ENCODE peak calls at places on chromosomes 16 and 17, in seven cellular contexts. One of them, this sample, is unnamed.

GRCh38 chr17:76709077-76709950 is 1.5 kb downstream of the MXRA7 start:
- DNase-seq in upper lobe of right lung: peak
- DNase-seq in GM04504: peak
- DNase-seq in stomach: peak
- DNase-seq in stimulated activated CD8-positive, alpha-beta memory T cell treated with anti-CD3 and anti-CD28 coated beads, Interleukin-4, amount 100 ng/mL, for 24 hours: no peak
- DNase-seq in activated T-cell treated with anti-CD3 and anti-CD28 coated beads, Interleukin-2, amount 50 U/mL, for 72 hours: no peak
- DNase-seq in CD8-positive, alpha-beta memory T cell: no peak
- DNase-seq in this sample: peak

GRCh38 chr17:66508896-66509843 is 206.8 kb downstream of the PRKCA start:
- DNase-seq in upper lobe of right lung: peak
- DNase-seq in GM04504: peak
- DNase-seq in stomach: peak
- DNase-seq in stimulated activated CD8-positive, alpha-beta memory T cell treated with anti-CD3 and anti-CD28 coated beads, Interleukin-4, amount 100 ng/mL, for 24 hours: peak
- DNase-seq in activated T-cell treated with anti-CD3 and anti-CD28 coated beads, Interleukin-2, amount 50 U/mL, for 72 hours: peak
- DNase-seq in CD8-positive, alpha-beta memory T cell: no peak
- DNase-seq in this sample: no peak

GRCh38 chr16:81823111-81823510 is 44.0 kb downstream of the PLCG2 start:
- DNase-seq in upper lobe of right lung: no peak
- DNase-seq in GM04504: no peak
- DNase-seq in stomach: peak
- DNase-seq in stimulated activated CD8-positive, alpha-beta memory T cell treated with anti-CD3 and anti-CD28 coated beads, Interleukin-4, amount 100 ng/mL, for 24 hours: no peak
- DNase-seq in activated T-cell treated with anti-CD3 and anti-CD28 coated beads, Interleukin-2, amount 50 U/mL, for 72 hours: no peak
- DNase-seq in CD8-positive, alpha-beta memory T cell: no peak
- DNase-seq in this sample: no peak

GRCh38 chr17:34389343-34389742 is 26.3 kb upstream of the CCL1 start:
- DNase-seq in upper lobe of right lung: no peak
- DNase-seq in GM04504: no peak
- DNase-seq in stomach: no peak
- DNase-seq in stimulated activated CD8-positive, alpha-beta memory T cell treated with anti-CD3 and anti-CD28 coated beads, Interleukin-4, amount 100 ng/mL, for 24 hours: no peak
- DNase-seq in activated T-cell treated with anti-CD3 and anti-CD28 coated beads, Interleukin-2, amount 50 U/mL, for 72 hours: peak
- DNase-seq in CD8-positive, alpha-beta memory T cell: no peak
- DNase-seq in this sample: no peak

GRCh38 chr16:13390986-13391305 is 489.5 kb downstream of the SHISA9 start:
- DNase-seq in upper lobe of right lung: no peak
- DNase-seq in GM04504: no peak
- DNase-seq in stomach: no peak
- DNase-seq in stimulated activated CD8-positive, alpha-beta memory T cell treated with anti-CD3 and anti-CD28 coated beads, Interleukin-4, amount 100 ng/mL, for 24 hours: no peak
- DNase-seq in activated T-cell treated with anti-CD3 and anti-CD28 coated beads, Interleukin-2, amount 50 U/mL, for 72 hours: no peak
- DNase-seq in CD8-positive, alpha-beta memory T cell: no peak
- DNase-seq in this sample: no peak

GRCh38 chr16:12360240-12360639 is 383.7 kb downstream of the SNX29 start:
- DNase-seq in upper lobe of right lung: no peak
- DNase-seq in GM04504: no peak
- DNase-seq in stomach: no peak
- DNase-seq in stimulated activated CD8-positive, alpha-beta memory T cell treated with anti-CD3 and anti-CD28 coated beads, Interleukin-4, amount 100 ng/mL, for 24 hours: no peak
- DNase-seq in activated T-cell treated with anti-CD3 and anti-CD28 coated beads, Interleukin-2, amount 50 U/mL, for 72 hours: no peak
- DNase-seq in CD8-positive, alpha-beta memory T cell: no peak
- DNase-seq in this sample: no peak

GRCh38 chr16:9658586-9658985 is 523.6 kb downstream of the GRIN2A start:
- DNase-seq in upper lobe of right lung: no peak
- DNase-seq in GM04504: no peak
- DNase-seq in stomach: no peak
- DNase-seq in stimulated activated CD8-positive, alpha-beta memory T cell treated with anti-CD3 and anti-CD28 coated beads, Interleukin-4, amount 100 ng/mL, for 24 hours: no peak
- DNase-seq in activated T-cell treated with anti-CD3 and anti-CD28 coated beads, Interleukin-2, amount 50 U/mL, for 72 hours: no peak
- DNase-seq in CD8-positive, alpha-beta memory T cell: no peak
- DNase-seq in this sample: no peak

GRCh38 chr16:85610059-85610445 is 3.1 kb upstream of the GSE1 start:
- DNase-seq in upper lobe of right lung: no peak
- DNase-seq in GM04504: no peak
- DNase-seq in stomach: peak
- DNase-seq in stimulated activated CD8-positive, alpha-beta memory T cell treated with anti-CD3 and anti-CD28 coated beads, Interleukin-4, amount 100 ng/mL, for 24 hours: no peak
- DNase-seq in activated T-cell treated with anti-CD3 and anti-CD28 coated beads, Interleukin-2, amount 50 U/mL, for 72 hours: no peak
- DNase-seq in CD8-positive, alpha-beta memory T cell: no peak
- DNase-seq in this sample: no peak

GRCh38 chr16:78106659-78107058 is 7.2 kb downstream of the WWOX start:
- DNase-seq in upper lobe of right lung: no peak
- DNase-seq in GM04504: no peak
- DNase-seq in stomach: no peak
- DNase-seq in stimulated activated CD8-positive, alpha-beta memory T cell treated with anti-CD3 and anti-CD28 coated beads, Interleukin-4, amount 100 ng/mL, for 24 hours: no peak
- DNase-seq in activated T-cell treated with anti-CD3 and anti-CD28 coated beads, Interleukin-2, amount 50 U/mL, for 72 hours: no peak
- DNase-seq in CD8-positive, alpha-beta memory T cell: no peak
- DNase-seq in this sample: no peak

GRCh38 chr17:8798176-8799000 is 777 bp downstream of the MFSD6L start:
- DNase-seq in upper lobe of right lung: no peak
- DNase-seq in GM04504: no peak
- DNase-seq in stomach: no peak
- DNase-seq in stimulated activated CD8-positive, alpha-beta memory T cell treated with anti-CD3 and anti-CD28 coated beads, Interleukin-4, amount 100 ng/mL, for 24 hours: no peak
- DNase-seq in activated T-cell treated with anti-CD3 and anti-CD28 coated beads, Interleukin-2, amount 50 U/mL, for 72 hours: no peak
- DNase-seq in CD8-positive, alpha-beta memory T cell: no peak
- DNase-seq in this sample: no peak

GRCh38 chr16:57704011-57704904 is 9.7 kb downstream of the DRC7 start:
- DNase-seq in upper lobe of right lung: no peak
- DNase-seq in GM04504: no peak
- DNase-seq in stomach: no peak
- DNase-seq in stimulated activated CD8-positive, alpha-beta memory T cell treated with anti-CD3 and anti-CD28 coated beads, Interleukin-4, amount 100 ng/mL, for 24 hours: no peak
- DNase-seq in activated T-cell treated with anti-CD3 and anti-CD28 coated beads, Interleukin-2, amount 50 U/mL, for 72 hours: no peak
- DNase-seq in CD8-positive, alpha-beta memory T cell: no peak
- DNase-seq in this sample: no peak

GRCh38 chr16:23587726-23588125 is 8.4 kb downstream of the NDUFAB1 start:
- DNase-seq in upper lobe of right lung: no peak
- DNase-seq in GM04504: peak
- DNase-seq in stomach: no peak
- DNase-seq in stimulated activated CD8-positive, alpha-beta memory T cell treated with anti-CD3 and anti-CD28 coated beads, Interleukin-4, amount 100 ng/mL, for 24 hours: no peak
- DNase-seq in activated T-cell treated with anti-CD3 and anti-CD28 coated beads, Interleukin-2, amount 50 U/mL, for 72 hours: no peak
- DNase-seq in CD8-positive, alpha-beta memory T cell: no peak
- DNase-seq in this sample: no peak

GRCh38 chr16:25729188-25729587 is 37.4 kb downstream of the HS3ST4 start:
- DNase-seq in upper lobe of right lung: no peak
- DNase-seq in GM04504: no peak
- DNase-seq in stomach: no peak
- DNase-seq in stimulated activated CD8-positive, alpha-beta memory T cell treated with anti-CD3 and anti-CD28 coated beads, Interleukin-4, amount 100 ng/mL, for 24 hours: no peak
- DNase-seq in activated T-cell treated with anti-CD3 and anti-CD28 coated beads, Interleukin-2, amount 50 U/mL, for 72 hours: no peak
- DNase-seq in CD8-positive, alpha-beta memory T cell: no peak
- DNase-seq in this sample: no peak

GRCh38 chr16:2039286-2040030 is 8.2 kb downstream of the NTHL1 start:
- DNase-seq in upper lobe of right lung: peak
- DNase-seq in GM04504: peak
- DNase-seq in stomach: peak
- DNase-seq in stimulated activated CD8-positive, alpha-beta memory T cell treated with anti-CD3 and anti-CD28 coated beads, Interleukin-4, amount 100 ng/mL, for 24 hours: no peak
- DNase-seq in activated T-cell treated with anti-CD3 and anti-CD28 coated beads, Interleukin-2, amount 50 U/mL, for 72 hours: no peak
- DNase-seq in CD8-positive, alpha-beta memory T cell: no peak
- DNase-seq in this sample: peak

GRCh38 chr17:58528443-58528842 is 14.0 kb upstream of the MTMR4 start:
- DNase-seq in upper lobe of right lung: no peak
- DNase-seq in GM04504: no peak
- DNase-seq in stomach: no peak
- DNase-seq in stimulated activated CD8-positive, alpha-beta memory T cell treated with anti-CD3 and anti-CD28 coated beads, Interleukin-4, amount 100 ng/mL, for 24 hours: no peak
- DNase-seq in activated T-cell treated with anti-CD3 and anti-CD28 coated beads, Interleukin-2, amount 50 U/mL, for 72 hours: no peak
- DNase-seq in CD8-positive, alpha-beta memory T cell: no peak
- DNase-seq in this sample: no peak

GRCh38 chr17:41329279-41329925 is 13.9 kb upstream of the KRTAP17-1 start:
- DNase-seq in upper lobe of right lung: peak
- DNase-seq in GM04504: peak
- DNase-seq in stomach: peak
- DNase-seq in stimulated activated CD8-positive, alpha-beta memory T cell treated with anti-CD3 and anti-CD28 coated beads, Interleukin-4, amount 100 ng/mL, for 24 hours: no peak
- DNase-seq in activated T-cell treated with anti-CD3 and anti-CD28 coated beads, Interleukin-2, amount 50 U/mL, for 72 hours: peak
- DNase-seq in CD8-positive, alpha-beta memory T cell: no peak
- DNase-seq in this sample: peak

GRCh38 chr17:48814504-48814903 is 2.5 kb downstream of the TTLL6 start:
- DNase-seq in upper lobe of right lung: peak
- DNase-seq in GM04504: no peak
- DNase-seq in stomach: peak
- DNase-seq in stimulated activated CD8-positive, alpha-beta memory T cell treated with anti-CD3 and anti-CD28 coated beads, Interleukin-4, amount 100 ng/mL, for 24 hours: peak
- DNase-seq in activated T-cell treated with anti-CD3 and anti-CD28 coated beads, Interleukin-2, amount 50 U/mL, for 72 hours: peak
- DNase-seq in CD8-positive, alpha-beta memory T cell: peak
- DNase-seq in this sample: peak

GRCh38 chr16:89422905-89423630 is 67.3 kb downstream of the ANKRD11 start:
- DNase-seq in upper lobe of right lung: no peak
- DNase-seq in GM04504: no peak
- DNase-seq in stomach: no peak
- DNase-seq in stimulated activated CD8-positive, alpha-beta memory T cell treated with anti-CD3 and anti-CD28 coated beads, Interleukin-4, amount 100 ng/mL, for 24 hours: peak
- DNase-seq in activated T-cell treated with anti-CD3 and anti-CD28 coated beads, Interleukin-2, amount 50 U/mL, for 72 hours: peak
- DNase-seq in CD8-positive, alpha-beta memory T cell: peak
- DNase-seq in this sample: peak

GRCh38 chr17:49003557-49004511 is 6.6 kb downstream of the IGF2BP1 start:
- DNase-seq in upper lobe of right lung: no peak
- DNase-seq in GM04504: no peak
- DNase-seq in stomach: no peak
- DNase-seq in stimulated activated CD8-positive, alpha-beta memory T cell treated with anti-CD3 and anti-CD28 coated beads, Interleukin-4, amount 100 ng/mL, for 24 hours: no peak
- DNase-seq in activated T-cell treated with anti-CD3 and anti-CD28 coated beads, Interleukin-2, amount 50 U/mL, for 72 hours: no peak
- DNase-seq in CD8-positive, alpha-beta memory T cell: no peak
- DNase-seq in this sample: no peak

GRCh38 chr17:82577300-82577699 is 57.8 kb downstream of the FOXK2 start:
- DNase-seq in upper lobe of right lung: no peak
- DNase-seq in GM04504: no peak
- DNase-seq in stomach: no peak
- DNase-seq in stimulated activated CD8-positive, alpha-beta memory T cell treated with anti-CD3 and anti-CD28 coated beads, Interleukin-4, amount 100 ng/mL, for 24 hours: no peak
- DNase-seq in activated T-cell treated with anti-CD3 and anti-CD28 coated beads, Interleukin-2, amount 50 U/mL, for 72 hours: no peak
- DNase-seq in CD8-positive, alpha-beta memory T cell: no peak
- DNase-seq in this sample: no peak

GRCh38 chr17:80395402-80396151 is 19.4 kb upstream of the ENDOV start:
- DNase-seq in upper lobe of right lung: no peak
- DNase-seq in GM04504: no peak
- DNase-seq in stomach: no peak
- DNase-seq in stimulated activated CD8-positive, alpha-beta memory T cell treated with anti-CD3 and anti-CD28 coated beads, Interleukin-4, amount 100 ng/mL, for 24 hours: no peak
- DNase-seq in activated T-cell treated with anti-CD3 and anti-CD28 coated beads, Interleukin-2, amount 50 U/mL, for 72 hours: no peak
- DNase-seq in CD8-positive, alpha-beta memory T cell: no peak
- DNase-seq in this sample: no peak

GRCh38 chr17:61306003-61306402 is 93.6 kb upstream of the TBX2 start:
- DNase-seq in upper lobe of right lung: no peak
- DNase-seq in GM04504: no peak
- DNase-seq in stomach: no peak
- DNase-seq in stimulated activated CD8-positive, alpha-beta memory T cell treated with anti-CD3 and anti-CD28 coated beads, Interleukin-4, amount 100 ng/mL, for 24 hours: no peak
- DNase-seq in activated T-cell treated with anti-CD3 and anti-CD28 coated beads, Interleukin-2, amount 50 U/mL, for 72 hours: no peak
- DNase-seq in CD8-positive, alpha-beta memory T cell: no peak
- DNase-seq in this sample: no peak

GRCh38 chr16:89615596-89616090 is 2.2 kb downstream of the DPEP1 start:
- DNase-seq in upper lobe of right lung: no peak
- DNase-seq in GM04504: no peak
- DNase-seq in stomach: peak
- DNase-seq in stimulated activated CD8-positive, alpha-beta memory T cell treated with anti-CD3 and anti-CD28 coated beads, Interleukin-4, amount 100 ng/mL, for 24 hours: peak
- DNase-seq in activated T-cell treated with anti-CD3 and anti-CD28 coated beads, Interleukin-2, amount 50 U/mL, for 72 hours: no peak
- DNase-seq in CD8-positive, alpha-beta memory T cell: no peak
- DNase-seq in this sample: peak

GRCh38 chr16:70809392-70810060 is 8.6 kb upstream of the VAC14 start:
- DNase-seq in upper lobe of right lung: no peak
- DNase-seq in GM04504: no peak
- DNase-seq in stomach: no peak
- DNase-seq in stimulated activated CD8-positive, alpha-beta memory T cell treated with anti-CD3 and anti-CD28 coated beads, Interleukin-4, amount 100 ng/mL, for 24 hours: no peak
- DNase-seq in activated T-cell treated with anti-CD3 and anti-CD28 coated beads, Interleukin-2, amount 50 U/mL, for 72 hours: no peak
- DNase-seq in CD8-positive, alpha-beta memory T cell: no peak
- DNase-seq in this sample: no peak

GRCh38 chr17:49958723-49959122 is 10.3 kb upstream of the DLX4 start:
- DNase-seq in upper lobe of right lung: no peak
- DNase-seq in GM04504: no peak
- DNase-seq in stomach: no peak
- DNase-seq in stimulated activated CD8-positive, alpha-beta memory T cell treated with anti-CD3 and anti-CD28 coated beads, Interleukin-4, amount 100 ng/mL, for 24 hours: no peak
- DNase-seq in activated T-cell treated with anti-CD3 and anti-CD28 coated beads, Interleukin-2, amount 50 U/mL, for 72 hours: no peak
- DNase-seq in CD8-positive, alpha-beta memory T cell: no peak
- DNase-seq in this sample: no peak

GRCh38 chr17:5500247-5500803 is 14.0 kb downstream of the MIS12 start:
- DNase-seq in upper lobe of right lung: no peak
- DNase-seq in GM04504: no peak
- DNase-seq in stomach: no peak
- DNase-seq in stimulated activated CD8-positive, alpha-beta memory T cell treated with anti-CD3 and anti-CD28 coated beads, Interleukin-4, amount 100 ng/mL, for 24 hours: no peak
- DNase-seq in activated T-cell treated with anti-CD3 and anti-CD28 coated beads, Interleukin-2, amount 50 U/mL, for 72 hours: no peak
- DNase-seq in CD8-positive, alpha-beta memory T cell: no peak
- DNase-seq in this sample: no peak

GRCh38 chr17:34312080-34312479 is 7.2 kb upstream of the CCL8 start:
- DNase-seq in upper lobe of right lung: no peak
- DNase-seq in GM04504: no peak
- DNase-seq in stomach: no peak
- DNase-seq in stimulated activated CD8-positive, alpha-beta memory T cell treated with anti-CD3 and anti-CD28 coated beads, Interleukin-4, amount 100 ng/mL, for 24 hours: no peak
- DNase-seq in activated T-cell treated with anti-CD3 and anti-CD28 coated beads, Interleukin-2, amount 50 U/mL, for 72 hours: no peak
- DNase-seq in CD8-positive, alpha-beta memory T cell: no peak
- DNase-seq in this sample: no peak

GRCh38 chr16:77289331-77289809 is 90.2 kb downstream of the SYCE1L start:
- DNase-seq in upper lobe of right lung: no peak
- DNase-seq in GM04504: peak
- DNase-seq in stomach: no peak
- DNase-seq in stimulated activated CD8-positive, alpha-beta memory T cell treated with anti-CD3 and anti-CD28 coated beads, Interleukin-4, amount 100 ng/mL, for 24 hours: no peak
- DNase-seq in activated T-cell treated with anti-CD3 and anti-CD28 coated beads, Interleukin-2, amount 50 U/mL, for 72 hours: no peak
- DNase-seq in CD8-positive, alpha-beta memory T cell: no peak
- DNase-seq in this sample: no peak

GRCh38 chr16:71499775-71500364 is 10.7 kb upstream of the ZNF19 start:
- DNase-seq in upper lobe of right lung: no peak
- DNase-seq in GM04504: no peak
- DNase-seq in stomach: no peak
- DNase-seq in stimulated activated CD8-positive, alpha-beta memory T cell treated with anti-CD3 and anti-CD28 coated beads, Interleukin-4, amount 100 ng/mL, for 24 hours: no peak
- DNase-seq in activated T-cell treated with anti-CD3 and anti-CD28 coated beads, Interleukin-2, amount 50 U/mL, for 72 hours: peak
- DNase-seq in CD8-positive, alpha-beta memory T cell: no peak
- DNase-seq in this sample: peak

GRCh38 chr16:58418601-58419000 is 26.3 kb downstream of the GINS3 start:
- DNase-seq in upper lobe of right lung: no peak
- DNase-seq in GM04504: no peak
- DNase-seq in stomach: no peak
- DNase-seq in stimulated activated CD8-positive, alpha-beta memory T cell treated with anti-CD3 and anti-CD28 coated beads, Interleukin-4, amount 100 ng/mL, for 24 hours: no peak
- DNase-seq in activated T-cell treated with anti-CD3 and anti-CD28 coated beads, Interleukin-2, amount 50 U/mL, for 72 hours: no peak
- DNase-seq in CD8-positive, alpha-beta memory T cell: no peak
- DNase-seq in this sample: peak

GRCh38 chr16:79069118-79069517 is 531.4 kb downstream of the MAF start:
- DNase-seq in upper lobe of right lung: no peak
- DNase-seq in GM04504: no peak
- DNase-seq in stomach: no peak
- DNase-seq in stimulated activated CD8-positive, alpha-beta memory T cell treated with anti-CD3 and anti-CD28 coated beads, Interleukin-4, amount 100 ng/mL, for 24 hours: no peak
- DNase-seq in activated T-cell treated with anti-CD3 and anti-CD28 coated beads, Interleukin-2, amount 50 U/mL, for 72 hours: no peak
- DNase-seq in CD8-positive, alpha-beta memory T cell: no peak
- DNase-seq in this sample: no peak

This sample was measured in SJCRH30.